ENCODE peak calls at places on chromosomes 11 and 22, in six cellular contexts. W is H1, G is HCT116, B is HepG2, P is GM12878, F is K562. V is an unnamed sample.

GRCh38 chr22:41766476-41766875 is 34.0 kb upstream of the CCDC134 start:
- DNase-seq in P (no peak), B (no peak), F (no peak), W (no peak), G (no peak), V (no peak)

GRCh38 chr11:35943761-35944502 is at the start of gene LDLRAD3:
- DNase-seq in W (peak), P (no peak), F (peak), B (peak), G (peak), V (peak)

GRCh38 chr22:33105501-33105911 is 47.3 kb upstream of the SYN3 start:
- DNase-seq in B (no peak), G (no peak), W (no peak), P (no peak), F (no peak), V (no peak)

GRCh38 chr22:30385913-30386312 is 1.3 kb downstream of the RNF215 start:
- DNase-seq in W (no peak), P (no peak), F (no peak), G (no peak), B (no peak), V (no peak)

GRCh38 chr22:50530857-50531545 is 1.2 kb upstream of the TYMP start:
- DNase-seq in G (peak), P (no peak), F (no peak), B (peak), W (peak), V (peak)

GRCh38 chr11:69674267-69674885 is 777 bp downstream of the LTO1 start:
- DNase-seq in P (no peak), W (no peak), G (no peak), B (no peak), F (peak), V (no peak)

GRCh38 chr11:5204787-5205186 is 4.3 kb upstream of the OR51V1 start:
- DNase-seq in P (no peak), F (peak), W (no peak), B (peak), G (peak), V (no peak)

GRCh38 chr22:39534591-39535301 is 2.2 kb upstream of the RPS19BP1 start:
- DNase-seq in W (peak), F (peak), B (peak), G (no peak), P (no peak), V (peak)

GRCh38 chr11:128691802-128692749 is 1.8 kb upstream of the FLI1 start:
- DNase-seq in F (no peak), P (no peak), B (no peak), G (no peak), W (peak), V (peak)

GRCh38 chr22:26377170-26377825 is 51.8 kb upstream of the ASPHD2 start:
- DNase-seq in G (no peak), W (no peak), P (no peak), B (no peak), F (peak), V (no peak)

GRCh38 chr11:125221499-125221898 is 56.9 kb downstream of the PKNOX2 start:
- DNase-seq in F (no peak), W (no peak), B (no peak), G (no peak), P (no peak), V (no peak)

GRCh38 chr11:78190374-78190773 is 1.7 kb downstream of the USP35 start:
- DNase-seq in W (no peak), G (no peak), B (no peak), P (peak), F (no peak), V (no peak)

GRCh38 chr11:86245369-86246292 is 1.1 kb downstream of the EED start:
- DNase-seq in P (no peak), G (no peak), W (no peak), F (peak), B (peak), V (no peak)

GRCh38 chr11:31699066-31699465 is 112.1 kb downstream of the PAX6 start:
- DNase-seq in F (no peak), P (no peak), W (no peak), G (no peak), B (no peak), V (no peak)

GRCh38 chr11:70703141-70704052 is 305.1 kb downstream of the CTTN start:
- DNase-seq in G (no peak), P (no peak), B (peak), W (no peak), F (no peak), V (peak)

GRCh38 chr11:23688835-23689234 is 808.0 kb upstream of the LUZP2 start:
- DNase-seq in G (no peak), B (no peak), P (no peak), W (no peak), F (no peak), V (no peak)

GRCh38 chr11:119315139-119316016 is 1.6 kb downstream of the MCAM start:
- DNase-seq in P (no peak), W (peak), F (no peak), B (no peak), G (no peak), V (peak)

GRCh38 chr11:68946416-68947090 is 34.2 kb downstream of the MRGPRD start:
- DNase-seq in P (no peak), F (no peak), B (no peak), G (no peak), W (no peak), V (no peak)

GRCh38 chr22:42933783-42934144 is 76.7 kb upstream of the ARFGAP3 start:
- DNase-seq in B (peak), P (no peak), G (no peak), F (no peak), W (no peak), V (no peak)

GRCh38 chr11:8342821-8343681 is 79.4 kb upstream of the LMO1 start:
- DNase-seq in B (no peak), F (no peak), P (peak), G (no peak), W (no peak), V (no peak)

GRCh38 chr11:30889116-30889765 is 303.1 kb upstream of the MPPED2 start:
- DNase-seq in P (no peak), F (no peak), B (no peak), G (no peak), W (no peak), V (no peak)

GRCh38 chr11:95305726-95306522 is 74.9 kb upstream of the SESN3 start:
- DNase-seq in G (no peak), F (no peak), B (no peak), W (no peak), P (no peak), V (no peak)

GRCh38 chr22:35476341-35476740 is 64.3 kb upstream of the RASD2 start:
- DNase-seq in P (no peak), G (no peak), W (no peak), F (no peak), B (no peak), V (no peak)

GRCh38 chr22:36471341-36471821 is 10.1 kb downstream of the TXN2 start:
- DNase-seq in P (no peak), B (no peak), G (no peak), F (no peak), W (no peak), V (no peak)

GRCh38 chr11:100546714-100547113 is 140.4 kb upstream of the ARHGAP42 start:
- DNase-seq in W (no peak), P (no peak), G (peak), B (no peak), F (no peak), V (no peak)

GRCh38 chr11:85809881-85810280 is 1.1 kb downstream of the SYTL2 start:
- DNase-seq in P (no peak), B (peak), F (peak), W (peak), G (no peak), V (peak)

GRCh38 chr11:45590743-45591142 is 74.7 kb downstream of the CHST1 start:
- DNase-seq in P (no peak), G (no peak), F (no peak), B (no peak), W (no peak), V (no peak)

GRCh38 chr22:30920407-30920806 is 48.2 kb downstream of the MORC2 start:
- DNase-seq in W (peak), P (peak), B (peak), G (peak), F (peak), V (peak)

GRCh38 chr11:29984544-29984943 is 32.3 kb downstream of the KCNA4 start:
- DNase-seq in B (no peak), P (no peak), W (no peak), F (no peak), G (no peak), V (no peak)

GRCh38 chr22:29306175-29306829 is at the start of gene GAS2L1:
- DNase-seq in F (peak), P (no peak), W (peak), B (peak), G (peak), V (peak)
- TF ChIP-seq ATF3 in F (no peak), P (no peak), W (no peak), B (no peak), G (no peak), V (no peak)

DNA sequence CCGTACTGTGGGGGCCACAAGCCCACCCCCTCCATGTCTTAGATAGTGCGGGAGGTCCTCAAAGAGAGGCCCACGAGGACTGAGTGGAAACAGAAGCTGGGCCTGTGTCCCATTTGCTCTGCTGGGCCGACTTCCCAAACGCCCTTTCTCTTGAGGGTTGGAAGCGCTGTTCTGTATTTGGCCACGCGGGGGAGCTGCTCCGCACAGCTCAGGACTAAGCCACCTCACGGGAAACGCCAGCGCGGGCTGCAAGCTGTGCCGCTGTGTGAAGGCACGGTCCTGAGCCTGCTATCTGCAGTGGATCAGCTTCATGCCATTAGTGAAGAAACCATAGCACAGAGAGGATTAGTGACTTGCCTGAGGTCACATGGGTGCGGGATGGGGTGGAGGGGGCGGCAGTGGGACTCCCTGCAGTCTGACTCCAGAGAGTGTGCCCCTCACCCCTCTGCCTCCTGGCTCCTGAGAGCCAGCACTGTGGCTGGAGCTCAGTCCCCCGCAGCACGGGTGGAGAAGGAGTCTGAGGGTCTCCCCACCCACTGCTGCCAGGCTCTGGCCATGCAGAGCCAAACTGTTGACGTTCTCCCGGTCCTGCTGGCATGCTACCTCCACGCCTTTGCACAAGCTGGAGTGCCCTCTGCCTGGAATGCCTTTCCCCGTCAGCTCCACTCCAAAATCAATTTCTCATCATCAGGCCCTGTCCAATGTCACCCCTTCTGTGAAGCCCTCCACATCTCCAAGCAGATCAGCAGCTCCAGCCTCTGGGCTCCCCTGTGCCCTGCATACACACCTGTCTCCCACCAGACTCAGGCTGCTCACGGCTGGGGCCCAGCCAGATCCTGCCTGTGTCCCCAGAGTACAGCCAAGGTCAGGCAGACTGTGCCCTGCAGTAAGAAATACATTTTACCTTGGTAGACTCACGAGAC is 51.5 kb upstream of the LRRC32 start:
- DNase-seq in P (no peak), W (peak), B (peak), G (peak), F (peak), V (peak)
- TF ChIP-seq ATF3 in P (no peak), W (no peak), B (no peak), G (no peak), F (no peak), V (no peak)

DNA sequence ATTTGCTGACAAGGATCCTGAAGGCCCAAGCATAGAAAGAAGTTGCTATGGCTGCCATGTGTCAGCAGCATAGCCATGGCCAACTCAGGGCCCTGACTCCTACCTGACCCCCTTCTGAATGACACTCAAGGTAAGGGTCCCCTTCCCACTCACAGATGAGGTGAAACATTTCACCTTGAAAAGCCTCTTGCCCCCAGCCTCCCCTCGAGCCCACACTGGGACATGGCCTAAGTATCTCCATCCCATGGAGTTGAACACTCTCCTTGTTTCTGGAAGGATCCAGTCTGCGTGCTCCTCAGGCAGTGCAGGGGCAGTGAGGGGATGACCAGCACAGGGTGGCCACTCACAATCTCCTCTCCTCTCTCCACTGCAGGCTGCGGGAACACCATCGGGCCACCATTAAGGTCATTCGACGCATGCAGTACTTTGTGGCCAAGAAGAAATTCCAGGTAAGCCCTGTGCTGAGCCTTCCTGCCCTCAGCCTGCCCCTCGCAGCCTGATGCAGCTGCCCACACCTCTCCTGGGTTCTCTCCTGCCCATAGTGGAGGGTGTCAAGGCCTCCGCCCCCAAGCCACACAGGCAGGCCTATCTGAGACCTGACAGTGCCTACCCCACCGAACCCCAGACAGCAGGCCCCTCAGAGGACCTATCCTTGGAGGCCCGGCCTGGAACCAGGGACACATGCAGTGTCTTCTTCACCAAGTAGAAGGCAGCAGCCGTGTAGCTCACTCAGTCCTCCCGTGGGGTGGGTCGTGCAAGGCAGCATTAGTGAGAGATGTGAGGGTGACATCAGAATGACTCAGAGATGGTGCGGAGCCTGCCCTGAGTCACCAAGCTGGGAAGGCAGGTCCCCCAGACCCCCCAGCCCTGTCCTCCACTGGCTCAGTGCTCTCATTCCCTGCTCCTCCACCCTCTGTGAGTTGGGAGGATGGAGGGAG is 68.9 kb upstream of the KCNQ1OT1 start:
- DNase-seq in B (no peak), G (peak), F (peak), P (no peak), W (peak), V (no peak)
- TF ChIP-seq ATF3 in B (no peak), G (no peak), F (no peak), P (no peak), W (no peak), V (no peak)

GRCh38 chr11:3028808-3029207 is 28.4 kb downstream of the CARS1 start:
- DNase-seq in F (no peak), P (no peak), B (no peak), W (no peak), G (no peak), V (no peak)

GRCh38 chr11:3036419-3036818 is 20.8 kb downstream of the CARS1 start:
- DNase-seq in B (no peak), P (peak), G (no peak), W (no peak), F (no peak), V (no peak)

GRCh38 chr11:3035333-3035732 is 21.9 kb downstream of the CARS1 start:
- DNase-seq in F (no peak), P (no peak), B (no peak), G (no peak), W (no peak), V (no peak)

GRCh38 chr11:3026803-3027202 is 30.4 kb downstream of the CARS1 start:
- DNase-seq in B (no peak), W (no peak), G (no peak), F (no peak), P (no peak), V (no peak)

GRCh38 chr11:3030289-3031070 is 26.7 kb downstream of the CARS1 start:
- DNase-seq in F (no peak), B (no peak), P (no peak), W (no peak), G (no peak), V (no peak)
- TF ChIP-seq ATF3 in F (no peak), B (no peak), P (no peak), W (no peak), G (no peak), V (no peak)

GRCh38 chr11:2706321-2706720 is 6.5 kb upstream of the KCNQ1OT1 start:
- DNase-seq in P (no peak), F (no peak), G (no peak), B (no peak), W (no peak), V (no peak)
- TF ChIP-seq ATF3 in P (no peak), F (no peak), G (no peak), B (no peak), W (no peak), V (no peak)